ENCODE peak calls at places on chromosomes 16 and 17, in six cellular contexts. D is GM13976; B is HS-5; O is EL; Q is CD8-positive, alpha-beta memory T cell; M is RWPE1. Z is an unnamed sample.

GRCh38 chr17:72270530-72270929 is 149.7 kb downstream of the SOX9 start:
- DNase-seq in Q (no peak), M (no peak), D (no peak), O (peak), B (peak), Z (peak)

GRCh38 chr16:15981382-15981781 is 32.0 kb downstream of the ABCC1 start:
- DNase-seq in B (no peak), Q (no peak), O (no peak), M (no peak), D (no peak), Z (no peak)

GRCh38 chr16:55435387-55435786 is 43.6 kb upstream of the MMP2 start:
- DNase-seq in D (no peak), O (no peak), Q (no peak), B (no peak), M (no peak), Z (no peak)

GRCh38 chr17:49024523-49024922 is 27.3 kb downstream of the IGF2BP1 start:
- DNase-seq in M (no peak), B (no peak), O (no peak), Q (no peak), D (no peak), Z (no peak)

GRCh38 chr17:78304549-78305037 is 55.3 kb downstream of the SOCS3 start:
- DNase-seq in D (no peak), M (no peak), Q (no peak), O (no peak), B (no peak), Z (no peak)

GRCh38 chr16:23607740-23608139 is 11.6 kb upstream of the NDUFAB1 start:
- DNase-seq in O (peak), B (peak), M (no peak), Q (no peak), D (no peak), Z (no peak)

GRCh38 chr16:9257843-9258242 is 166.4 kb downstream of the HAPSTR1 start:
- DNase-seq in M (no peak), O (no peak), Q (no peak), B (no peak), D (no peak), Z (no peak)

GRCh38 chr16:66905633-66906539 is 12.8 kb downstream of the CDH16 start:
- DNase-seq in O (peak), B (no peak), M (peak), Q (no peak), D (no peak), Z (peak)

GRCh38 chr16:73523209-73523608 is 475.3 kb upstream of the ZFHX3 start:
- DNase-seq in B (no peak), D (no peak), M (no peak), Q (no peak), O (no peak), Z (no peak)

GRCh38 chr16:55370762-55371482 is 46.9 kb downstream of the IRX6 start:
- DNase-seq in O (no peak), B (no peak), M (peak), D (no peak), Q (no peak), Z (no peak)

GRCh38 chr16:27602103-27602502 is 52.2 kb downstream of the KATNIP start:
- DNase-seq in O (no peak), B (no peak), Q (no peak), M (no peak), D (no peak), Z (no peak)

GRCh38 chr16:69619514-69619913 is 53.7 kb downstream of the NFAT5 start:
- DNase-seq in Q (no peak), M (no peak), D (no peak), O (no peak), B (no peak), Z (peak)

GRCh38 chr16:27083861-27084261 is 17.1 kb downstream of the C16orf82 start:
- DNase-seq in O (no peak), D (no peak), B (no peak), M (peak), Q (no peak), Z (no peak)

GRCh38 chr17:2093349-2093748 is 38.4 kb downstream of the HIC1 start:
- DNase-seq in O (no peak), Q (no peak), B (no peak), D (no peak), M (no peak), Z (no peak)

GRCh38 chr16:29876578-29877249 is 13.7 kb upstream of the CDIPT start:
- DNase-seq in M (no peak), Q (peak), D (peak), B (no peak), O (peak), Z (no peak)

GRCh38 chr16:81238296-81239011 is at the start of gene BCO1:
- DNase-seq in Q (no peak), D (no peak), O (peak), B (peak), M (peak), Z (peak)

GRCh38 chr17:12731839-12732238 is 57.5 kb upstream of the ARHGAP44 start:
- DNase-seq in D (no peak), Q (no peak), B (no peak), O (no peak), M (no peak), Z (no peak)

GRCh38 chr17:80891096-80892018 is 100.3 kb upstream of the CHMP6 start:
- DNase-seq in Q (peak), M (peak), B (peak), O (peak), D (peak), Z (no peak)

GRCh38 chr16:70809392-70810060 is 8.6 kb upstream of the VAC14 start:
- DNase-seq in O (no peak), Q (no peak), M (no peak), B (no peak), D (peak), Z (no peak)

GRCh38 chr17:806346-807145 is 24.4 kb downstream of the MRM3 start:
- DNase-seq in Q (no peak), O (no peak), B (no peak), M (no peak), D (no peak), Z (no peak)

Z was measured in LNCaP clone FGC.